ENCODE peak calls at places on chromosomes 12 and 14, in eight cellular contexts. One of them, this sample, is unnamed.

GRCh38 chr12:113071427-113072112 is 15.0 kb downstream of the DTX1 start:
- DNase-seq in hepatocyte: no peak
- DNase-seq in SK-N-SH: no peak
- DNase-seq in MM.1S: no peak
- DNase-seq in PC-3: no peak
- DNase-seq in neural progenitor cell: peak; percentile 18
- DNase-seq in HCT116: no peak
- DNase-seq in GM23338: no peak
- DNase-seq in this sample: no peak

GRCh38 chr12:108043750-108044149 is 85.3 kb upstream of the WSCD2 start:
- DNase-seq in hepatocyte: no peak
- DNase-seq in SK-N-SH: no peak
- DNase-seq in MM.1S: no peak
- DNase-seq in PC-3: no peak
- DNase-seq in neural progenitor cell: peak; percentile 40
- DNase-seq in HCT116: no peak
- DNase-seq in GM23338: peak; percentile 12
- DNase-seq in this sample: no peak

GRCh38 chr12:39127401-39127800 is 222.0 kb upstream of the CPNE8 start:
- DNase-seq in hepatocyte: peak; percentile 72
- DNase-seq in SK-N-SH: no peak
- DNase-seq in MM.1S: no peak
- DNase-seq in PC-3: peak; percentile 91
- DNase-seq in neural progenitor cell: no peak
- DNase-seq in HCT116: peak; percentile 64
- DNase-seq in GM23338: no peak
- DNase-seq in this sample: no peak

GRCh38 chr12:66129934-66130266 is 650 bp downstream of the LLPH start:
- DNase-seq in hepatocyte: no peak
- DNase-seq in SK-N-SH: peak; percentile 20
- DNase-seq in MM.1S: no peak
- DNase-seq in PC-3: no peak
- DNase-seq in neural progenitor cell: no peak
- DNase-seq in HCT116: no peak
- DNase-seq in GM23338: no peak
- DNase-seq in this sample: no peak

GRCh38 chr14:101009531-101009930 is 106.0 kb upstream of the RTL1 start:
- DNase-seq in hepatocyte: peak; percentile 2
- DNase-seq in SK-N-SH: no peak
- DNase-seq in MM.1S: no peak
- DNase-seq in PC-3: no peak
- DNase-seq in neural progenitor cell: no peak
- DNase-seq in HCT116: no peak
- DNase-seq in GM23338: no peak
- DNase-seq in this sample: no peak

GRCh38 chr12:85280138-85280983 is at the start of gene ALX1:
- DNase-seq in hepatocyte: peak; percentile 84
- DNase-seq in SK-N-SH: peak; percentile 75
- DNase-seq in MM.1S: no peak
- DNase-seq in PC-3: no peak
- DNase-seq in neural progenitor cell: peak; percentile 89
- DNase-seq in HCT116: no peak
- DNase-seq in GM23338: peak; percentile 91
- DNase-seq in this sample: no peak

GRCh38 chr12:43835264-43835655 is 621 bp upstream of the TMEM117 start:
- DNase-seq in hepatocyte: no peak
- DNase-seq in SK-N-SH: no peak
- DNase-seq in MM.1S: peak; percentile 20
- DNase-seq in PC-3: no peak
- DNase-seq in neural progenitor cell: no peak
- DNase-seq in HCT116: no peak
- DNase-seq in GM23338: no peak
- DNase-seq in this sample: peak; percentile 3

GRCh38 chr14:96260341-96260821 is 4.4 kb downstream of the BDKRB1 start:
- DNase-seq in hepatocyte: no peak
- DNase-seq in SK-N-SH: no peak
- DNase-seq in MM.1S: no peak
- DNase-seq in PC-3: peak; percentile 59
- DNase-seq in neural progenitor cell: no peak
- DNase-seq in HCT116: no peak
- DNase-seq in GM23338: no peak
- DNase-seq in this sample: no peak

GRCh38 chr14:95287176-95287754 is 32.4 kb downstream of the CLMN start:
- DNase-seq in hepatocyte: no peak
- DNase-seq in SK-N-SH: no peak
- DNase-seq in MM.1S: no peak
- DNase-seq in PC-3: no peak
- DNase-seq in neural progenitor cell: no peak
- DNase-seq in HCT116: no peak
- DNase-seq in GM23338: no peak
- DNase-seq in this sample: no peak

GRCh38 chr12:131604859-131605258 is 106.0 kb upstream of the SFSWAP start:
- DNase-seq in hepatocyte: no peak
- DNase-seq in SK-N-SH: no peak
- DNase-seq in MM.1S: no peak
- DNase-seq in PC-3: no peak
- DNase-seq in neural progenitor cell: no peak
- DNase-seq in HCT116: no peak
- DNase-seq in GM23338: no peak
- DNase-seq in this sample: no peak

GRCh38 chr12:56718167-56718566 is 6.9 kb downstream of the NACA start:
- DNase-seq in hepatocyte: no peak
- DNase-seq in SK-N-SH: no peak
- DNase-seq in MM.1S: no peak
- DNase-seq in PC-3: no peak
- DNase-seq in neural progenitor cell: no peak
- DNase-seq in HCT116: no peak
- DNase-seq in GM23338: no peak
- DNase-seq in this sample: no peak

GRCh38 chr14:65792208-65792905 is 379.8 kb downstream of the FUT8 start:
- DNase-seq in hepatocyte: peak; percentile 28
- DNase-seq in SK-N-SH: peak; percentile 11
- DNase-seq in MM.1S: no peak
- DNase-seq in PC-3: peak; percentile 81
- DNase-seq in neural progenitor cell: no peak
- DNase-seq in HCT116: peak; percentile 6
- DNase-seq in GM23338: no peak
- DNase-seq in this sample: no peak

GRCh38 chr12:95593266-95593871 is 42.1 kb upstream of the USP44 start:
- DNase-seq in hepatocyte: no peak
- DNase-seq in SK-N-SH: no peak
- DNase-seq in MM.1S: no peak
- DNase-seq in PC-3: no peak
- DNase-seq in neural progenitor cell: no peak
- DNase-seq in HCT116: no peak
- DNase-seq in GM23338: no peak
- DNase-seq in this sample: no peak

GRCh38 chr14:56119221-56119967 is 1.2 kb downstream of the PELI2 start:
- DNase-seq in hepatocyte: peak; percentile 61
- DNase-seq in SK-N-SH: peak; percentile 50
- DNase-seq in MM.1S: no peak
- DNase-seq in PC-3: no peak
- DNase-seq in neural progenitor cell: peak; percentile 71
- DNase-seq in HCT116: no peak
- DNase-seq in GM23338: peak; percentile 64
- DNase-seq in this sample: peak; percentile 15

GRCh38 chr12:81128930-81129554 is 51.2 kb downstream of the ACSS3 start:
- DNase-seq in hepatocyte: peak; percentile 66
- DNase-seq in SK-N-SH: peak; percentile 48
- DNase-seq in MM.1S: peak; percentile 65
- DNase-seq in PC-3: peak; percentile 60
- DNase-seq in neural progenitor cell: peak; percentile 61
- DNase-seq in HCT116: peak; percentile 22
- DNase-seq in GM23338: peak; percentile 81
- DNase-seq in this sample: peak; percentile 33

GRCh38 chr12:90122716-90123115 is 414.1 kb upstream of the ATP2B1 start:
- DNase-seq in hepatocyte: no peak
- DNase-seq in SK-N-SH: no peak
- DNase-seq in MM.1S: no peak
- DNase-seq in PC-3: no peak
- DNase-seq in neural progenitor cell: no peak
- DNase-seq in HCT116: no peak
- DNase-seq in GM23338: no peak
- DNase-seq in this sample: no peak

GRCh38 chr12:57764662-57765002 is 2.2 kb downstream of the CYP27B1 start:
- DNase-seq in hepatocyte: no peak
- DNase-seq in SK-N-SH: no peak
- DNase-seq in MM.1S: no peak
- DNase-seq in PC-3: peak; percentile 25
- DNase-seq in neural progenitor cell: no peak
- DNase-seq in HCT116: no peak
- DNase-seq in GM23338: peak; percentile 60
- DNase-seq in this sample: no peak

GRCh38 chr12:1054103-1054838 is 63.2 kb downstream of the ERC1 start:
- DNase-seq in hepatocyte: peak; percentile 9
- DNase-seq in SK-N-SH: peak; percentile 67
- DNase-seq in MM.1S: no peak
- DNase-seq in PC-3: no peak
- DNase-seq in neural progenitor cell: peak; percentile 44
- DNase-seq in HCT116: no peak
- DNase-seq in GM23338: peak; percentile 64
- DNase-seq in this sample: no peak

DNA sequence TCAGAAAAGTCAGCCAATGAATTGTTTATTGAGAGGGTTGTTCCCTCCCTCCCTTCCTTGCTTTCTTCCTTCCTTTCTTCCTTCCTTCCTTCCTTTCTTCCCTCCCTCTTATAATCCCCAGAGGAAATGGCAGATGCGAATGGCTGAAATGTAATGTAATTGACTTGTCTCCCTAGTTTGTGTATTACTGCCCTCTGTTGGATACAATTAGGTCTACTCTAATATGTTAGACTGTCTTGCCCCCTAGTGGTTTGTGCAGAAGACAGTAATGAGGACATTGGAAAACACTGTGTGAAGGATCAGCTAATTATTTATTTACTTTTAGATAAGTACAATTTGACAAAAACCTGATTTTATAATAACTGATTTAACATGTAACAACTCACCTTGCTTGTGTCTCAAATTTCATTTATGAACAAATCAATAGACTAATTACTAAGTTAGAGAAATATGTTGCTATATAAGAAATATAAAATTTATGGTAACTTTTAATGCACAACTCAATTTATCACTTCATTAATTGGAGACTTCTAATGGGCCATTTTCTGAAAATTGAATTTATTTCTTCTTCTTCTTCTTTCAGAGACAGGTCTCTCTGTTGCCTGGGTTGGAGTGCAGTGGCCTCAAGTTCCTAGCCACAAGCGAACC is 229.8 kb upstream of the LRIG3 start:
- DNase-seq in hepatocyte: peak; percentile 89
- DNase-seq in SK-N-SH: peak; percentile 31
- DNase-seq in MM.1S: peak; percentile 80
- DNase-seq in PC-3: peak; percentile 91
- DNase-seq in neural progenitor cell: peak; percentile 91
- DNase-seq in HCT116: peak; percentile 79
- DNase-seq in GM23338: peak; percentile 94
- DNase-seq in this sample: peak; percentile 81
- TF ChIP-seq CTCF in hepatocyte: peak; percentile 100
- TF ChIP-seq CTCF in SK-N-SH: peak; percentile 99
- TF ChIP-seq CTCF in MM.1S: peak; percentile 98
- TF ChIP-seq CTCF in PC-3: peak; percentile 99
- TF ChIP-seq CTCF in neural progenitor cell: peak; percentile 100
- TF ChIP-seq CTCF in HCT116: peak; percentile 92
- TF ChIP-seq CTCF in GM23338: peak; percentile 100
- TF ChIP-seq CTCF in this sample: peak; percentile 100

DNA sequence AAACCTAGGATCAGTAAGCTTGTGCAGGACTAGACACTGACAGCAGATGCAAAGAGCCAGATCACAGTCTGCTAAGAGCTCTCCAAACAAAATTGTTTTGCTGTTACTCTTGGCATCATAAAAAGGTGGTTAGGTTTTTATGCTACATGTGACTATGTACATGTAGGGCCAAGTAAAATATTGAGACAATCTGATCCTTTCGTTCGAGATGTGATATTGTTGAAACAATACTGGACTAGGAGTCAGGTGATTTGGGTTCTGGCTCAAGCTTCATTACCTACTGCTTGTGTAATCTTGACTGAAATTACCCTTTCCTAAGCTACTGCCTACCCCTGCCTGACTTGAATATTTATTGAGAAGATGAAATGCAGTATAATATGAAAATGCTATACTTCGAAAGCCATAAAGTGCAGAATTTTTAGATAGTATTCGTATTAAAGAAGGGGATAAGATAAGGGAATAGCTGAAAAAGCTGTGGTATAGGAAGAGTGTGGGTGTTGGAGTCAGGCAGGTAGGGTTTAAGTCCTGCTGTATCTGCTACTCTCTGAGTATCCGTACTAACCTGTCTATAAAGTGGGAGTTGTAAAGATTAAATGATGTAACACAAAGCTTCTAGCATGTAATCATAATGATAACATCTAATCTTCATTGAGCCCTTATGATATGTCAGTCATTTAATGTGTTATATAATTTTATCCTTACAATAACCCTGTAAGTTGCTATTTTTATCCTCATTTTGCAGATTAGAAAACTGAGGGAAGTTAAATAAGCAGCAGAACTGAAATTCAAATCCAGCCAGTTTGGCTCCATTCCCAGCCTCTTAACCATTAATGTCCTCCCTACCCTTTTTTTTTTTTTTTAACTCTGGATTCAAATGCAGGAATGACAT is 38.6 kb upstream of the ATF1 start:
- DNase-seq in hepatocyte: no peak
- DNase-seq in SK-N-SH: no peak
- DNase-seq in MM.1S: no peak
- DNase-seq in PC-3: no peak
- DNase-seq in neural progenitor cell: no peak
- DNase-seq in HCT116: no peak
- DNase-seq in GM23338: no peak
- DNase-seq in this sample: no peak
- TF ChIP-seq EZH2phosphoT487 in hepatocyte: no peak
- TF ChIP-seq EZH2phosphoT487 in SK-N-SH: no peak
- TF ChIP-seq EZH2phosphoT487 in MM.1S: no peak
- TF ChIP-seq EZH2phosphoT487 in PC-3: no peak
- TF ChIP-seq EZH2phosphoT487 in neural progenitor cell: no peak
- TF ChIP-seq EZH2phosphoT487 in HCT116: no peak
- TF ChIP-seq EZH2phosphoT487 in GM23338: no peak
- TF ChIP-seq EZH2phosphoT487 in this sample: no peak

DNA sequence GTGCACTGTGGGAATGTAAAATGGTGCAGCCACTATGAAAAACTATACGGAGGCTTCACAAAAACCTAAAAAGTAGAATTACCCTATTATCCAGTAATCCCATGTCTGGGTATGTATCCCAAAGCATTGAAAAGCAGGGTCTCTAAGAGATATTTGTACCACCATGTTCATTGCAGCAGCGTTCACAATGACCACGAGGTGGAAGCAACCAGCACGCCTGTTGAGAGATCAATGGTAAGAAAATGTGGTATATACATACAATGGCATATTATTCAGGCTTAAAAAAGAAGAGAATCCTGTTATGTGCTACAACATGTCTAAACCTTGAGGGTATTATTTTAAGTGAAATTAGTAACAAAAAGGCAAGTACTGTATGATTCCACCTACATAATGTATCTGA is 910 bp upstream of the NOPCHAP1 start:
- DNase-seq in hepatocyte: no peak
- DNase-seq in SK-N-SH: no peak
- DNase-seq in MM.1S: peak; percentile 35
- DNase-seq in PC-3: no peak
- DNase-seq in neural progenitor cell: no peak
- DNase-seq in HCT116: no peak
- DNase-seq in GM23338: no peak
- DNase-seq in this sample: no peak
- TF ChIP-seq CTCF in hepatocyte: no peak
- TF ChIP-seq CTCF in SK-N-SH: no peak
- TF ChIP-seq CTCF in MM.1S: peak; percentile 43
- TF ChIP-seq CTCF in PC-3: peak; percentile 19
- TF ChIP-seq CTCF in neural progenitor cell: no peak
- TF ChIP-seq CTCF in HCT116: peak; percentile 28
- TF ChIP-seq CTCF in GM23338: peak; percentile 11
- TF ChIP-seq CTCF in this sample: no peak

GRCh38 chr14:92916201-92916600 is 6.7 kb upstream of the CHGA start:
- DNase-seq in hepatocyte: no peak
- DNase-seq in SK-N-SH: no peak
- DNase-seq in MM.1S: no peak
- DNase-seq in PC-3: no peak
- DNase-seq in neural progenitor cell: no peak
- DNase-seq in HCT116: no peak
- DNase-seq in GM23338: no peak
- DNase-seq in this sample: no peak
- TF ChIP-seq EZH2phosphoT487 in hepatocyte: no peak
- TF ChIP-seq EZH2phosphoT487 in SK-N-SH: no peak
- TF ChIP-seq EZH2phosphoT487 in MM.1S: no peak
- TF ChIP-seq EZH2phosphoT487 in PC-3: no peak
- TF ChIP-seq EZH2phosphoT487 in neural progenitor cell: no peak
- TF ChIP-seq EZH2phosphoT487 in HCT116: no peak
- TF ChIP-seq EZH2phosphoT487 in GM23338: no peak
- TF ChIP-seq EZH2phosphoT487 in this sample: no peak

This sample was measured in OCI-LY7.